ENCODE peak calls at places on chromosome 4, in five cellular contexts. Q is mesendoderm, J is IMR-90, B is trophoblast cell, M is neuronal stem cell. C is an unnamed sample.

GRCh38 chr4:188971125-188971524 is 831.9 kb downstream of the TRIML1 start:
- DNase-seq in Q (peak), J (peak), B (no peak), M (no peak), C (no peak)

GRCh38 chr4:26081795-26082498 is 167.9 kb downstream of the SMIM20 start:
- DNase-seq in Q (peak), J (peak), B (no peak), M (peak), C (peak)

GRCh38 chr4:19971829-19972228 is 279.9 kb upstream of the SLIT2 start:
- DNase-seq in Q (peak), J (peak), B (no peak), M (no peak), C (no peak)

GRCh38 chr4:138111462-138112000 is 130.6 kb downstream of the SLC7A11 start:
- DNase-seq in Q (peak), J (peak), B (peak), M (no peak), C (peak)

GRCh38 chr4:110619001-110619350 is 3.9 kb downstream of the PITX2 start:
- DNase-seq in Q (no peak), J (no peak), B (no peak), M (no peak), C (no peak)

GRCh38 chr4:180150818-180151217 is 2092.4 kb upstream of the TENM3 start:
- DNase-seq in Q (no peak), J (peak), B (no peak), M (no peak), C (peak)

GRCh38 chr4:90582087-90582486 is 454.9 kb downstream of the CCSER1 start:
- DNase-seq in Q (no peak), J (no peak), B (no peak), M (no peak), C (no peak)

GRCh38 chr4:181289203-181289602 is 954.0 kb upstream of the TENM3 start:
- DNase-seq in Q (peak), J (no peak), B (no peak), M (no peak), C (no peak)

GRCh38 chr4:139861471-139861870 is 195.9 kb downstream of the MGST2 start:
- DNase-seq in Q (peak), J (no peak), B (no peak), M (no peak), C (no peak)

GRCh38 chr4:22515145-22515887 is 550 bp downstream of the ADGRA3 start:
- DNase-seq in Q (peak), J (peak), B (peak), M (peak), C (peak)

GRCh38 chr4:147361726-147362125 is 119.2 kb upstream of the EDNRA start:
- DNase-seq in Q (no peak), J (peak), B (peak), M (no peak), C (peak)

GRCh38 chr4:146368209-146368608 is 153.5 kb downstream of the SLC10A7 start:
- DNase-seq in Q (no peak), J (no peak), B (no peak), M (no peak), C (no peak)

GRCh38 chr4:113467581-113467980 is 294.0 kb downstream of the CAMK2D start:
- DNase-seq in Q (no peak), J (peak), B (peak), M (no peak), C (peak)

GRCh38 chr4:89111833-89112563 is 665 bp downstream of the TIGD2 start:
- DNase-seq in Q (peak), J (peak), B (peak), M (no peak), C (peak)

GRCh38 chr4:155889036-155889793 is 14.3 kb upstream of the TDO2 start:
- DNase-seq in Q (no peak), J (peak), B (no peak), M (no peak), C (peak)

GRCh38 chr4:182752158-182752910 is 164.9 kb downstream of the DCTD start:
- DNase-seq in Q (peak), J (peak), B (no peak), M (no peak), C (peak)

GRCh38 chr4:158170691-158171455 is 2.0 kb downstream of the GASK1B start:
- DNase-seq in Q (peak), J (peak), B (peak), M (no peak), C (peak)

GRCh38 chr4:139535852-139536234 is 20.2 kb downstream of the SETD7 start:
- DNase-seq in Q (no peak), J (no peak), B (no peak), M (no peak), C (no peak)

GRCh38 chr4:125334936-125335335 is 20.2 kb downstream of the FAT4 start:
- DNase-seq in Q (no peak), J (no peak), B (no peak), M (no peak), C (no peak)

GRCh38 chr4:190014771-190015537 is 12.1 kb downstream of the FRG2 start:
- DNase-seq in Q (peak), J (no peak), B (no peak), M (no peak), C (no peak)

GRCh38 chr4:3465698-3466671 is 2.9 kb downstream of the DOK7 start:
- DNase-seq in Q (peak), J (no peak), B (no peak), M (no peak), C (no peak)

GRCh38 chr4:3468804-3469203 is 5.7 kb downstream of the DOK7 start:
- DNase-seq in Q (no peak), J (no peak), B (no peak), M (no peak), C (no peak)

GRCh38 chr4:3466691-3467600 is 3.8 kb downstream of the DOK7 start:
- DNase-seq in Q (no peak), J (no peak), B (no peak), M (no peak), C (no peak)

GRCh38 chr4:3468154-3468553 is 5.0 kb downstream of the DOK7 start:
- DNase-seq in Q (no peak), J (no peak), B (no peak), M (no peak), C (no peak)

DNA sequence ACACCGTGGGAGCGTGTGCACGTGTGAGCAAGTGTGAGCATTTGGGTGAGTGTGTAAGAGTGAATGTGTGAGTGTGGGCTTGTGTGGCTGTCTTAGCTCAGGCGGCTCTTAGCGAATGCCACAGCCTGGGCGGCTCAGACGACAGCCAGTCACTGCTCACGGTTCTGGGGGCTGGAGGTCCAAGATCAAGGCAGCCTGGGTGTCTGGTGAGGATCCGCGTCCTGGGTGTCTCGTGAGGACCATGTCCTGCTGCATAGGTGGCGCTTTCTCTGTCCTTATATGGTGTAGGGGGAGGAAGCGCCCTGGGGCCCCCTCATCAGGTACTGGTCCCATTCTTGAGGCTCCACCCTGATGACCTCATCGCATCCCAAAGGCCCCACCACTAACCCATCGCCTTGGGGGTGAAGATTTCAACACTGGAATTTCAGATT is 4.5 kb downstream of the DOK7 start:
- DNase-seq in Q (peak), J (no peak), B (no peak), M (no peak), C (no peak)
- H2AK5ac ChIP-seq in Q (no peak), J (no peak), B (no peak), M (peak), C (no peak)

DNA sequence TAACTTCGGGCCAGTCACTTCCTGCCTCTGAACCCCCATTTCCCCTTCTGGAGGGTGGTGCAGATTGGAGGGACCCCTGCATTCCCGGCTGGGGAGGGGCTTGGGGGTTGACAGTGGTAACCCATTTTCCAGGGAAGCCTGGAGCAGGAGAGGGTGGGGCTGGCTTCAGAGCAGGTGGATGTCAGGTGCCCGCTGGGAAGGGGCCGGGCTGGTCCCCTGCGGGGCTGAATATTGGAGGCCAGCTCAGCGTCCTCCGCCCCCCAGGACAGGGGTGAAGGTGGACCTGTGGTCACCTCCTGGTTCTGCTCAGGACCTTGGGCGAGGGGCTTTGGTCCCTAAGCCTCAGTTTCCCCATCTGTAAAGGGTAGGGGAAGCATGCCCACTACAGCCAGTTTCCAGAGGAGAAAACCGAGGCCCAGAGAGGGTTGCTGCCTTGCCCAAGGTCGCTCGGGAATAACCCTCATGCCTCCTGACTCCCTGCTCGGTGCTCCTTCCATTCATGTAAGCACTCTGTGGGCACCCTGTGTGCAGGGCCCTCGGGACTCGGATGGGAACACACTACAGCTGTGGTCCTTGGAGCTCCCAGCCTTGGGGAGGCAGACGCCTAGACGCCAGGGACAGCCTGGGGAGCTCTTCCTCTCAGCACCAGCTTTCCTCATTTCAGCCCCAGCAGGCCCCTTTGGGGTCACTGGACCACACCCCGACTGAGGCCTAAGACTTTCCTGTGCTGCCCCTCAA is 683 bp downstream of the MAN2B2 start:
- DNase-seq in Q (no peak), J (no peak), B (no peak), M (no peak), C (no peak)
- H3K4me3 ChIP-seq in Q (peak), J (peak), B (peak), M (peak), C (peak)

GRCh38 chr4:1772869-1773538 is 20.1 kb upstream of the FGFR3 start:
- DNase-seq in Q (no peak), J (no peak), B (peak), M (no peak), C (no peak)
- H4K8ac ChIP-seq in Q (no peak), J (no peak), B (no peak), M (peak), C (no peak)

DNA sequence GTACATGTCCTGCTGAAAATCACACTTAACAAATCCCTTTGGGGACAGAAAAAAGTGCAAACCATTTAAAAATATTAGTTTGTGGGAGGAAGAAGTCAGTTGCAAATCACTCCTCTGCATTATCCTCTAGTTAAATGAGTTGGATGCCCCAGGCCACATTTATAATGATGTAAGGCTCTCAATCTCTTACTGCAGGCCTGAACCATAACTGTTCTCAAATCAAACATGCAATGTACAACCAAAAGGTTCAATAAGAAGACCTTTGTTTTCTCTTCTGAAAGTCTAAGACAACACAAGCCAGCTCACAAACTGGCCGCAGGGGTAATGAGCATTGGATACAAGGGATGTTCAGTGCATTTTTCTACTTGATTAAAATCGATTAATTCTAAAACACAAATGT is 39.7 kb downstream of the IGFBP7 start:
- DNase-seq in Q (no peak), J (no peak), B (no peak), M (no peak), C (no peak)
- H2AK5ac ChIP-seq in Q (no peak), J (no peak), B (no peak), M (no peak), C (peak)

DNA sequence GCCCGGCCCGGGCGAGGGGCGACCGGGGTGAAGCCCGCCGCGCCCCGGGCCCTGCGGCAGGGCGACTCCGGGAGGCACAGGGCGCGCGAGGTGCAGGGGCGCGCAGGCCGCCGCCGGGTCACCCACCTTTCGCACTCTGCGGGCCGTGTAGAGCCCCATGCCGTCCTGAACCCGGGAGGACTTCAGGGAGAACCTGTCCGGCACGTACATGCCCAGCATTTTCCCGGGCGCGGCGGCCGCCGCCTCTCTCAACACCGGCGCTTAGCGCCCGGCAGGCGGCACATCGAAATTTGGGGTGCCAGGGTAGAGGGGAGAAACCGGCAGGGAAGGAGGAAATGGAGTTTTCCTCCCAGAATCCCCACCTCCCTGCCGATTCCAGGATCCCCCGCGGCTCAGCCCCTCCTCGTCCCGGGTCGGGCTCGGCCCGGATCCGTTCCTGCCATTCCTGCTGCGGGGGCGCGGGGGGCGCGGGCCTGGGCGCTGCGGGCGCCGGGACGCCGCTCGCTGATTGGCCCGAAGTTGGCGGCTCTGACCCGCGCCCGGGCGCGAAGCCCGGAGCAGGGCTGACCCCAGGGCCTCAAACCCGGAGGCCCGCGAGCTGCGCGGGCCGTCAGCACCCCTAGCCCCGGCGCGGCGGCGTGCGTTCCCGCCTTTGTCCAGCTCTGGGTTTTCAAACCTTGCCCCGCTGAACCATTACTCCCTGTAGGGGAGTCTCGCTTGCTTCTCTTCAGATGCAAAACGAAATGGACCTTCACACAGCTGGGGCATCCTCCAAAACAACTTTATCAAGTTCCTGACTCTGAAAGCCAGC is at the start of gene PRDM5:
- DNase-seq in Q (peak), J (peak), B (peak), M (peak), C (peak)
- H3K4me3 ChIP-seq in Q (peak), J (peak), B (peak), M (peak), C (peak)

GRCh38 chr4:16692021-16692420 is 206.4 kb downstream of the LDB2 start:
- DNase-seq in Q (no peak), J (peak), B (no peak), M (no peak), C (no peak)

GRCh38 chr4:16694491-16695276 is 203.8 kb downstream of the LDB2 start:
- DNase-seq in Q (peak), J (peak), B (no peak), M (no peak), C (no peak)

GRCh38 chr4:16693040-16693506 is 205.4 kb downstream of the LDB2 start:
- DNase-seq in Q (no peak), J (no peak), B (no peak), M (no peak), C (no peak)

GRCh38 chr4:16693641-16694040 is 204.8 kb downstream of the LDB2 start:
- DNase-seq in Q (peak), J (no peak), B (no peak), M (no peak), C (no peak)

DNA sequence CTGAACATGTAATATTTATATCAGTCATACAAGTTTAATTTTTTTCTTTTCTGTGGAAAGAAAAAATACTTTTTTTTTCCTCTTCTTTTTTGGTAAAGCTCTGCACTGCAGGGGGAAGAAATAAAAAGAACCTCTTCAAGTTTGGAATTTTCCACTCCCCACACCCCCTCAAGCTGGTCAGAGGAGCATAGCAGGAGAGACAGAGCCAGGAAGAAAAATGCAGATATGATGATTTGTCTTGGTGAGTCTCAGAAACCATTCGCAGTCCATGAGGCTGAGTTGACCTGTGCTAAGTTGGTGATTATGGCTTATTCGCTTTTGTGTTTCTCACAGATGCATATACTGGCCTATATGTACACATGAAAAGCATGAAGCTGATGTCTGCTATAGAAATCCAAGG is 206.0 kb downstream of the LDB2 start:
- DNase-seq in Q (no peak), J (peak), B (no peak), M (no peak), C (no peak)
- H4K8ac ChIP-seq in Q (no peak), J (no peak), B (no peak), M (no peak), C (no peak)

C was measured in mesenchymal stem cell.